ENCODE peak calls at places on chromosomes 3 and 15, in six cellular contexts. G is iris pigment epithelial cell; E is ELF-1; R is NCI-H1436; O is HS-27A; S is stimulated activated CD4-positive, alpha-beta T cell treated with anti-CD3 and anti-CD28 coated beads, Interleukin-2, amount 100 ng/mL, for 48 hours. N is an unnamed sample.

GRCh38 chr15:77421370-77421700 is 647 bp downstream of the HMG20A start:
- DNase-seq in G (no peak), E (peak; percentile 18), O (no peak), S (no peak), R (no peak), N (no peak)

GRCh38 chr3:194285024-194285858 is 65.9 kb downstream of the CPN2 start:
- DNase-seq in S (no peak), R (no peak), G (peak; percentile 84), O (no peak), E (no peak), N (no peak)

GRCh38 chr3:11624704-11625375 is 18.9 kb downstream of the VGLL4 start:
- DNase-seq in E (no peak), G (no peak), O (no peak), S (no peak), R (no peak), N (no peak)

GRCh38 chr3:25945366-25945765 is 155.5 kb downstream of the OXSM start:
- DNase-seq in G (no peak), S (no peak), R (no peak), O (no peak), E (no peak), N (no peak)

GRCh38 chr3:151421956-151422355 is 37.4 kb upstream of the P2RY12 start:
- DNase-seq in R (no peak), S (no peak), O (no peak), G (no peak), E (no peak), N (no peak)

GRCh38 chr3:150414273-150414672 is 6.2 kb downstream of the TSC22D2 start:
- DNase-seq in S (no peak), O (peak; percentile 36), G (peak; percentile 67), E (no peak), R (no peak), N (peak; percentile 67)

GRCh38 chr3:175932586-175932985 is 1073.5 kb downstream of the NAALADL2 start:
- DNase-seq in R (no peak), G (peak; percentile 56), E (no peak), O (no peak), S (no peak), N (peak; percentile 4)

GRCh38 chr3:43998841-43999805 is 242.6 kb upstream of the TOPAZ1 start:
- DNase-seq in S (no peak), G (peak; percentile 10), E (peak; percentile 82), O (peak; percentile 39), R (no peak), N (peak; percentile 80)

GRCh38 chr3:145798005-145798404 is 363.0 kb downstream of the PLOD2 start:
- DNase-seq in E (no peak), R (no peak), G (no peak), O (no peak), S (no peak), N (no peak)

GRCh38 chr3:160755776-160756304 is at the start of gene PPM1L:
- DNase-seq in G (peak; percentile 32), O (peak; percentile 3), E (peak; percentile 76), R (peak; percentile 56), S (peak; percentile 46), N (peak; percentile 57)

GRCh38 chr15:62060896-62061280 is 641 bp upstream of the VPS13C start:
- DNase-seq in S (no peak), G (no peak), E (no peak), R (no peak), O (peak; percentile 8), N (no peak)

GRCh38 chr3:55524565-55525244 is 37.6 kb upstream of the WNT5A start:
- DNase-seq in G (peak; percentile 76), S (no peak), R (no peak), E (no peak), O (peak; percentile 68), N (peak; percentile 82)

GRCh38 chr3:111438283-111438682 is 103.7 kb upstream of the CD96 start:
- DNase-seq in E (no peak), S (no peak), G (no peak), O (no peak), R (no peak), N (no peak)

GRCh38 chr15:99565031-99565280 is 828 bp upstream of the MEF2A start:
- DNase-seq in E (peak; percentile 53), R (no peak), G (no peak), S (no peak), O (no peak), N (no peak)

GRCh38 chr3:138513073-138513843 is 78.8 kb downstream of the ESYT3 start:
- DNase-seq in E (no peak), S (no peak), R (no peak), G (no peak), O (no peak), N (no peak)

GRCh38 chr3:178088930-178089329 is 447.3 kb upstream of the KCNMB2 start:
- DNase-seq in R (peak; percentile 49), O (no peak), E (no peak), S (no peak), G (no peak), N (no peak)

GRCh38 chr3:51953445-51953844 is 1.7 kb upstream of the GPR62 start:
- DNase-seq in R (no peak), E (no peak), S (no peak), G (peak; percentile 92), O (no peak), N (peak; percentile 82)

GRCh38 chr3:129608087-129608935 is 1.8 kb upstream of the PLXND1 start:
- DNase-seq in G (peak; percentile 59), S (no peak), E (peak; percentile 64), R (peak; percentile 51), O (no peak), N (peak; percentile 71)

GRCh38 chr15:70286110-70286806 is 188.5 kb upstream of the TLE3 start:
- DNase-seq in E (no peak), O (no peak), G (no peak), R (peak; percentile 63), S (no peak), N (no peak)

GRCh38 chr15:90400759-90401314 is 12.8 kb downstream of the IQGAP1 start:
- DNase-seq in G (peak; percentile 98), R (peak; percentile 80), O (peak; percentile 87), E (peak; percentile 83), S (peak; percentile 30), N (peak; percentile 93)

GRCh38 chr3:137687181-137687880 is 76.8 kb upstream of the SOX14 start:
- DNase-seq in G (no peak), R (no peak), O (no peak), E (no peak), S (no peak), N (no peak)

GRCh38 chr15:79315623-79316328 is 4.9 kb downstream of the TMED3 start:
- DNase-seq in E (no peak), R (no peak), G (no peak), O (no peak), S (no peak), N (no peak)

GRCh38 chr15:88089019-88089603 is 167.4 kb downstream of the NTRK3 start:
- DNase-seq in E (peak; percentile 6), G (peak; percentile 9), R (no peak), O (no peak), S (no peak), N (peak; percentile 37)

GRCh38 chr15:59157840-59158700 is 48.6 kb upstream of the LDHAL6B start:
- DNase-seq in G (no peak), S (no peak), R (no peak), O (no peak), E (no peak), N (no peak)

GRCh38 chr3:44396200-44397171 is 57.9 kb downstream of the TCAIM start:
- DNase-seq in G (no peak), E (no peak), O (no peak), S (no peak), R (no peak), N (no peak)

GRCh38 chr3:118554148-118554819 is 480.4 kb downstream of the IGSF11 start:
- DNase-seq in R (no peak), S (no peak), E (no peak), O (no peak), G (no peak), N (no peak)

GRCh38 chr15:70276401-70276800 is 178.7 kb upstream of the TLE3 start:
- DNase-seq in E (no peak), G (no peak), S (no peak), O (no peak), R (no peak), N (no peak)

GRCh38 chr15:41494190-41494921 is 682 bp downstream of the ITPKA start:
- DNase-seq in S (peak; percentile 46), E (peak; percentile 43), O (no peak), G (no peak), R (peak; percentile 19), N (peak; percentile 30)

GRCh38 chr3:138492980-138493675 is 58.7 kb downstream of the ESYT3 start:
- DNase-seq in E (no peak), O (no peak), G (no peak), S (no peak), R (no peak), N (no peak)

GRCh38 chr15:78236491-78236890 is 2.1 kb upstream of the ACSBG1 start:
- DNase-seq in S (no peak), E (no peak), R (no peak), O (no peak), G (no peak), N (no peak)

GRCh38 chr15:85062560-85062959 is 80.9 kb downstream of the PDE8A start:
- DNase-seq in O (no peak), G (no peak), R (no peak), E (no peak), S (no peak), N (no peak)

GRCh38 chr3:19702416-19703078 is 231.5 kb downstream of the EFHB start:
- DNase-seq in G (no peak), E (peak; percentile 77), S (no peak), O (no peak), R (no peak), N (peak; percentile 35)

GRCh38 chr3:14563946-14564539 is 23.9 kb upstream of the GRIP2 start:
- DNase-seq in E (no peak), S (no peak), O (no peak), R (no peak), G (no peak), N (no peak)

GRCh38 chr15:98505611-98506031 is 142.7 kb upstream of the IGF1R start:
- DNase-seq in O (no peak), S (no peak), R (no peak), E (no peak), G (no peak), N (no peak)

GRCh38 chr3:13896473-13897154 is 16.7 kb upstream of the WNT7A start:
- DNase-seq in R (peak; percentile 5), E (peak; percentile 78), G (peak; percentile 71), O (no peak), S (no peak), N (peak; percentile 68)

GRCh38 chr3:112519424-112520001 is 20.2 kb upstream of the BTLA start:
- DNase-seq in G (peak; percentile 81), R (peak; percentile 61), O (peak; percentile 47), S (no peak), E (no peak), N (peak; percentile 61)